ENCODE peak calls at places on chromosome 22, in four cellular contexts. V, G, K and L are unnamed samples.

GRCh38 chr22:17972385-17973181 is 51.8 kb downstream of the MICAL3 start:
- DNase-seq in V (peak), K (no peak), G (no peak), L (peak)

GRCh38 chr22:43846966-43847365 is 15.3 kb downstream of the SULT4A1 start:
- DNase-seq in K (no peak), G (no peak), V (no peak), L (no peak)

GRCh38 chr22:32389685-32390084 is 22.4 kb downstream of the RTCB start:
- DNase-seq in G (no peak), K (no peak), V (peak), L (peak)

GRCh38 chr22:49620666-49621065 is 207.0 kb downstream of the BRD1 start:
- DNase-seq in V (no peak), K (no peak), G (no peak), L (no peak)

GRCh38 chr22:49574861-49575702 is 252.6 kb downstream of the BRD1 start:
- DNase-seq in V (no peak), G (no peak), K (peak), L (no peak)

GRCh38 chr22:46443850-46444389 is 93.5 kb downstream of the CELSR1 start:
- DNase-seq in G (no peak), K (no peak), V (no peak), L (no peak)

GRCh38 chr22:18110944-18111758 is 542 bp downstream of the TUBA8 start:
- DNase-seq in K (no peak), G (no peak), V (no peak), L (no peak)

GRCh38 chr22:22487059-22487458 is 21.5 kb downstream of the ZNF280B start:
- DNase-seq in G (no peak), V (no peak), K (no peak), L (no peak)

GRCh38 chr22:17786435-17787158 is 12.3 kb upstream of the BID start:
- DNase-seq in V (no peak), G (peak), K (peak), L (no peak)

GRCh38 chr22:38165929-38166593 is 15.6 kb downstream of the PLA2G6 start:
- DNase-seq in G (no peak), K (no peak), V (no peak), L (no peak)

GRCh38 chr22:44595841-44596341 is 97.9 kb upstream of the RTL6 start:
- DNase-seq in K (no peak), V (peak), G (no peak), L (peak)

GRCh38 chr22:50314081-50314454 is 6.6 kb upstream of the PLXNB2 start:
- DNase-seq in K (no peak), V (no peak), G (no peak), L (no peak)

GRCh38 chr22:36873614-36874308 is 13.0 kb downstream of the NCF4 start:
- DNase-seq in K (peak), V (peak), G (no peak), L (peak)

GRCh38 chr22:21020802-21021429 is 6.0 kb downstream of the P2RX6 start:
- DNase-seq in V (no peak), K (peak), G (no peak), L (peak)

GRCh38 chr22:26671317-26672059 is 14.1 kb downstream of the MIAT start:
- DNase-seq in K (no peak), G (no peak), V (no peak), L (no peak)

GRCh38 chr22:45968751-45969413 is 8.1 kb downstream of the WNT7B start:
- DNase-seq in K (no peak), V (peak), G (no peak), L (peak)

GRCh38 chr22:32804036-32804435 is 2.5 kb downstream of the TIMP3 start:
- DNase-seq in V (peak), G (no peak), K (no peak), L (no peak)

GRCh38 chr22:24578355-24579241 is 14.3 kb downstream of the LRRC75B start:
- DNase-seq in K (no peak), V (peak), G (no peak), L (peak)

GRCh38 chr22:39243443-39244072 is 1.2 kb downstream of the PDGFB start:
- DNase-seq in V (no peak), G (no peak), K (no peak), L (peak)

GRCh38 chr22:37741312-37741795 is 44.5 kb downstream of the TRIOBP start:
- DNase-seq in K (no peak), V (peak), G (no peak), L (peak)

GRCh38 chr22:40472579-40472978 is 102.2 kb downstream of the SGSM3 start:
- DNase-seq in K (no peak), G (no peak), V (no peak), L (no peak)

GRCh38 chr22:40473703-40474102 is 103.3 kb downstream of the SGSM3 start:
- DNase-seq in V (no peak), K (no peak), G (no peak), L (no peak)

GRCh38 chr22:40476341-40476740 is 105.9 kb downstream of the SGSM3 start:
- DNase-seq in V (no peak), G (no peak), K (no peak), L (no peak)

GRCh38 chr22:40469181-40469580 is 98.8 kb downstream of the SGSM3 start:
- DNase-seq in V (no peak), G (no peak), K (no peak), L (no peak)

DNA sequence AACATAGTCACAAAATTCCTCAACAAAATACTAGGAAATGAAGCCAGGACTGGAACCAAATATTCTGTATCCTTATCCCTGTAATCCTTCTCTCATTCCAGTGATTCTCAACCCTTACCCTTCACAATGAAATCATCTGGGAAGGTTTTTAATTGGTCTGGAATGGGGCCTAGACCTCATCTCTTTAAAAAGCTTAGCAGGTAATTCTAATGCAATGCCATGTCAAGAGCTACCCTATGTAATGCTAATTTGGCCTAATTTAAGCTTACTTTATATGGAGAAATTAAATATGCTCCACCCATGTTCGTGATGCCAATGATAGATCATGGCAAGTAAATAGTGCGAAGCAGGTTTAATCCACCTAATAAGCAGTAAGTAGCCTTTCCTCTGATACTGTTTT is 101.6 kb downstream of the SGSM3 start:
- DNase-seq in G (no peak), K (no peak), V (no peak), L (no peak)
- H2AK5ac ChIP-seq in G (no peak), K (no peak), V (no peak), L (no peak)

GRCh38 chr22:27752771-27753170 is 48.8 kb downstream of the MN1 start:
- DNase-seq in V (no peak), G (no peak), K (no peak), L (peak)
- H2AK5ac ChIP-seq in V (no peak), G (no peak), K (no peak), L (no peak)

DNA sequence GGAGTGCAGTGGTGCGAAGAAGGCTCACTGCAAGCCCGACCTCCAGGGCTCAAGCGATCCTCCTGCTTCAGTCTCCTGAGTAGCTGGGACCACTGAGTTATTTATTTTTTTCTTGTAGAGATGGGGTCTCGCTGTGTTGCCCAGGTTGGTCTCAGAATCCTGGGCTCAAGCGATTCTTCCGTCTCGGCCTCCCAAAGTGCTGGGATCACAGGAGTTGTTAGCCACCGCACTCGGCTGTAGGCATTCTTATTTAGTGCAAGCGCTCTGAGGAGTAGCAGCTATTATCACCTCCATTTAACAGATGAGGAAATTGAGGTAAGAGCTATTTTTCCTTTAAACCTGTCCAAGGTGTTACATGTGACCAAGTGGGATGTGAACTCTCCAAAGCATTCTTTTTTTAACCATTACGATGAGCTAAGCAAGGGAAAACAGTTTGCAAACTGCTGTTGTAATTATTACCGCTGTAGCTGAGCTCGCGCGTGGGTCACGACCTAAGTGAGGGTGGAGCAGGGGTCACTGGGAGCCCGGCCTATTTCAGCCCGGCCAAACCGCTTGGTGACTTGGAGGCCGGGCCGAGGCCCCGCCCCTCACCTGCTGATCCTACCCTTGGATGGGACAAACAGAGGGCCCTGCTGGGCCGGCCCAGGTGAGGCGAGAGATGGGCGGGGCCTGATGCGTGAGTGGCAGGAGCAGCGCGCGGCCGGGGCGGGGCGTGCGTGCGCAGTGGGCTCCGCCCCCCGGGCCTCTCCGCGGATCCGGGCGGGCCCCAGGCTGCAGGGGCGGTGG is 449 bp upstream of the KREMEN1 start:
- DNase-seq in V (peak), G (peak), K (peak), L (peak)
- H2AK5ac ChIP-seq in V (no peak), G (no peak), K (no peak), L (no peak)

GRCh38 chr22:19762315-19763140 is 1.9 kb downstream of the TBX1 start:
- DNase-seq in V (no peak), K (no peak), G (no peak), L (peak)
- H2AK5ac ChIP-seq in V (no peak), K (no peak), G (peak), L (no peak)